ENCODE peak calls at places on chromosomes 7 and 10, in four cellular contexts. X, V, S and Q are unnamed samples.

GRCh38 chr7:49766966-49767365 is 6.5 kb upstream of the VWC2 start:
- DNase-seq in S (no peak), V (no peak), X (peak; percentile 78), Q (no peak)

GRCh38 chr7:139716156-139716942 is 61.4 kb downstream of the HIPK2 start:
- DNase-seq in V (no peak), S (no peak), X (no peak), Q (no peak)

GRCh38 chr10:121741246-121741645 is 143.0 kb upstream of the FGFR2 start:
- DNase-seq in S (no peak), X (no peak), V (no peak), Q (no peak)

GRCh38 chr10:51886438-51887068 is 187.2 kb upstream of the CSTF2T start:
- DNase-seq in X (no peak), V (no peak), S (no peak), Q (no peak)

GRCh38 chr7:157037028-157037427 is 26.6 kb upstream of the MNX1 start:
- DNase-seq in V (no peak), X (no peak), S (no peak), Q (no peak)

GRCh38 chr10:18473424-18474110 is 177.8 kb downstream of the NSUN6 start:
- DNase-seq in V (no peak), X (no peak), S (no peak), Q (no peak)

GRCh38 chr7:96300981-96301380 is 20.9 kb downstream of the SLC25A13 start:
- DNase-seq in V (no peak), X (no peak), S (no peak), Q (no peak)

GRCh38 chr10:124076334-124076733 is 17.1 kb downstream of the CHST15 start:
- DNase-seq in S (no peak), V (no peak), X (no peak), Q (no peak)

GRCh38 chr7:134856692-134857091 is 77.3 kb downstream of the CALD1 start:
- DNase-seq in X (no peak), S (no peak), V (no peak), Q (no peak)

GRCh38 chr7:28955723-28956607 is 2.2 kb downstream of the TRIL start:
- DNase-seq in V (peak; percentile 72), X (no peak), S (no peak), Q (peak; percentile 89)

GRCh38 chr10:85641479-85641967 is 725.1 kb downstream of the GRID1 start:
- DNase-seq in V (no peak), S (no peak), X (no peak), Q (no peak)

GRCh38 chr10:22681783-22682183 is 32.6 kb downstream of the PIP4K2A start:
- DNase-seq in S (peak; percentile 75), X (no peak), V (peak; percentile 85), Q (no peak)

GRCh38 chr7:38630720-38631673 is at the start of gene AMPH:
- DNase-seq in X (no peak), V (no peak), S (peak; percentile 7), Q (peak; percentile 70)

GRCh38 chr7:147903871-147904576 is 686.5 kb upstream of the C7orf33 start:
- DNase-seq in S (no peak), V (no peak), X (no peak), Q (no peak)

GRCh38 chr10:96370575-96371157 is 11.9 kb upstream of the OPALIN start:
- DNase-seq in S (peak; percentile 63), V (peak; percentile 24), X (no peak), Q (peak; percentile 87)

GRCh38 chr7:30911561-30911969 is at the start of gene AQP1:
- DNase-seq in X (no peak), V (no peak), S (peak; percentile 64), Q (no peak)

GRCh38 chr7:35549781-35550180 is 145.2 kb downstream of the HERPUD2 start:
- DNase-seq in S (no peak), V (no peak), X (no peak), Q (no peak)

GRCh38 chr7:92698237-92698841 is 108.1 kb upstream of the FAM133B start:
- DNase-seq in X (no peak), S (no peak), V (peak; percentile 32), Q (peak; percentile 20)

GRCh38 chr7:19754521-19755116 is 18.8 kb downstream of the TMEM196 start:
- DNase-seq in V (peak; percentile 35), S (peak; percentile 34), X (peak; percentile 15), Q (peak; percentile 8)

GRCh38 chr7:7181519-7182155 is 707 bp upstream of the C1GALT1 start:
- DNase-seq in V (peak; percentile 75), X (peak; percentile 68), S (peak; percentile 85), Q (peak; percentile 13)

GRCh38 chr10:3682745-3683144 is 102.3 kb downstream of the KLF6 start:
- DNase-seq in X (no peak), V (no peak), S (no peak), Q (no peak)

GRCh38 chr10:92244796-92245195 is 46.1 kb downstream of the CPEB3 start:
- DNase-seq in X (peak; percentile 70), S (no peak), V (no peak), Q (no peak)

GRCh38 chr10:2146079-2146478 is 408.8 kb upstream of the ADARB2 start:
- DNase-seq in S (no peak), X (no peak), V (no peak), Q (no peak)

GRCh38 chr7:8035647-8036518 is 67.3 kb downstream of the GLCCI1 start:
- DNase-seq in V (peak; percentile 44), X (peak; percentile 23), S (peak; percentile 24), Q (peak; percentile 26)

GRCh38 chr10:128000660-128001059 is 93.8 kb downstream of the PTPRE start:
- DNase-seq in X (no peak), S (no peak), V (no peak), Q (no peak)
- TF ChIP-seq FOXK2 in X (no peak), S (no peak), V (no peak), Q (no peak)

GRCh38 chr10:71285180-71285545 is 33.9 kb upstream of the SLC29A3 start:
- DNase-seq in V (peak; percentile 28), X (no peak), S (peak; percentile 69), Q (peak; percentile 72)
- TF ChIP-seq FOXK2 in V (no peak), X (no peak), S (no peak), Q (no peak)

DNA sequence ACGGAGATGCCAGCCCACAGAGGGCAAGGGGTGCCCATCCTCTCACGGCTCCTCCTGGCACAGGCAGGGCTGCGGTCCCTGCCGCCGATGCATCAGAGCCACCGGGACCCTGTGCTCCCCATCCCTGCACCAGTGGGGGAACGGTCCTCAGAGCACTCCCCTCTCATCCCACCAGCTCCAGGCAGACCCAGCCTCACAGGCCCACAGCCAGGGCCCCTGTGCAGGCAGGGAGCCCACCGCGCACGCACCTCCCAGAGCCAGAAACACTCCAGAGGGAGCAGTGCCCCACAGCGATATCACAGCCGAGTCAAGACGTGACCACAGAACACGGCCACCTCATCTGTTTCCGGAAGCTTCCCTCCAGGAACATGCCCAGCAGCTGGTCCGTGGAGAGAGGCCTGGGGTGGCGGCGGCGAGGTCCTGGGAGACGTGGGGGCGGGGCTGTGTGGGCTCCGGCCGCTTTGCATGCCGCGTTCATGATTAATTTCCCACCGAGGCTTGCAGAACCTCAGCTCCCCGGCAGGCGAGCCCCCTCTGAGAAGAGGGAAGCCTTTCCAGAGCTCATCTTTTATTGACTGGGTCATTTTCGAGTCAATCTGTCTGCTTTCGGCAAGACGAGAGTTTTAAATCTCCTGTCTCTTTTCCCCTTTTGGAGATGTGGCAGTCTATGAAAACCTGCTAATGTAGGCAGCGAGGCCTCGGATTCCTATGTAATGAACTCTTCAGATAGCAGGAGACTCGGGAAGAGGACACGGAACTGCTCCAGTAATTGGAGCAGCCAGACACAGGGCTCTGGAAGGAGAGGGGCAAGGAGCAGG is 242.6 kb downstream of the ELFN1 start:
- DNase-seq in S (no peak), V (no peak), X (no peak), Q (no peak)
- TF ChIP-seq FOXK2 in S (no peak), V (no peak), X (no peak), Q (no peak)

GRCh38 chr10:132764108-132764507 is 21.8 kb downstream of the NKX6-2 start:
- DNase-seq in S (no peak), X (no peak), V (no peak), Q (no peak)
- TF ChIP-seq FOXK2 in S (no peak), X (no peak), V (no peak), Q (no peak)

GRCh38 chr10:60916025-60916424 is 28.0 kb downstream of the RHOBTB1 start:
- DNase-seq in X (no peak), S (peak; percentile 42), V (no peak), Q (peak; percentile 32)

GRCh38 chr10:60921631-60922030 is 22.4 kb downstream of the RHOBTB1 start:
- DNase-seq in V (no peak), X (no peak), S (no peak), Q (no peak)

GRCh38 chr10:60920479-60920878 is 23.5 kb downstream of the RHOBTB1 start:
- DNase-seq in X (no peak), V (no peak), S (no peak), Q (no peak)

GRCh38 chr10:60917331-60918280 is 26.4 kb downstream of the RHOBTB1 start:
- DNase-seq in X (no peak), V (no peak), S (no peak), Q (no peak)

GRCh38 chr10:60919551-60919950 is 24.4 kb downstream of the RHOBTB1 start:
- DNase-seq in V (no peak), S (no peak), X (no peak), Q (no peak)
- TF ChIP-seq FOXK2 in V (no peak), S (no peak), X (no peak), Q (no peak)

DNA sequence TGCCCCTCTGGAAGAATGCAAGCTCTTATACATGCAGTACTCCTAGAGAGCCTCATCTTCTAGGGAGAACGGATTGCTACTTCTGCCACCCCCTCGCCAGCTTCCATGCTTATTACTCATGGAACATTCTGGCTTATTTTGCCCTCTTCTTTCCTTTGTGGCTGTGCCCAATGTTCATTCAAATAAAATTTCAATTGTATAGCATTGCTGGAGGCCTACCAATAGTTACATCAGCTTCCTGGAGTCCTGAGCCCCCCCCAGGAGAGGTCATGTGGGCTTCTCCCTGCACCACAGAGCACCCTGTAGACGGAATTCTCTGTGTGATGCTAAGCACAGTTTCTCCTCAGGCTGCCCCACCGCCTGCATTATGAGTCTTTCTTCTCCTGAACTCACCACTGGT is 1094.0 kb downstream of the KCNMA1 start:
- DNase-seq in V (no peak), S (no peak), X (no peak), Q (no peak)
- TF ChIP-seq FOXK2 in V (no peak), S (no peak), X (no peak), Q (no peak)

GRCh38 chr10:77195101-77195500 is 442.5 kb downstream of the KCNMA1 start:
- DNase-seq in S (no peak), V (no peak), X (no peak), Q (no peak)
- TF ChIP-seq FOXK2 in S (no peak), V (no peak), X (no peak), Q (no peak)

GRCh38 chr7:80640841-80641240 is 2.4 kb downstream of the CD36 start:
- DNase-seq in S (no peak), V (no peak), X (no peak), Q (no peak)
- TF ChIP-seq FOXK2 in S (no peak), V (no peak), X (no peak), Q (no peak)

DNA sequence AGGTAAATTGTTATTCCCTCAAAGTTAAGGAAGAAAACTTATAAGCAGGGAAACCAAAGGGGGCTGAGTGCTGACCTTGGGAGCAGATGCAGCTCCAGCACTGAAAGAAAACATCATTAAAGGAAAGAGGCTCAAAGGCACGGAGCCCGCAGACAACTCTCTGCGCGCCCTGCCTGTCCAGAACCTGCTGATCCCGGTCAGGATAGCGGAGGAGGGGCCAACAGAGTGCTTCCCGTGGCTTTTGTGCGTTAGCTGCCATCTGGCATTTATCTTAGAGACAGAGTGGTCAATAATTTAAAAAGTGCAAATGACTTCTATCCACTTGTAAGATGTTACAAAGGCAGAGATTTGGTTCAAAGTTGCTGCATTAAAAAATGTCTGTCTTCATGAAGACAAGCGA is 162.1 kb downstream of the FANK1 start:
- DNase-seq in V (no peak), S (no peak), X (no peak), Q (peak; percentile 50)
- TF ChIP-seq FOXK2 in V (no peak), S (no peak), X (no peak), Q (no peak)